ENCODE peak calls at places on chromosome 6, in ten cellular contexts. G is mammary epithelial cell, H is GM23338, K is K562, M is A549, R is mesendoderm, N is mesenchymal stem cell, F is IMR-90, L is H9, Y is GM12878. U is an unnamed sample.

GRCh38 chr6:125747589-125748533 is 1.6 kb upstream of the HEY2 start:
- DNase-seq in K (peak), F (no peak), L (peak), R (peak), M (no peak), G (peak), H (peak), N (peak), Y (no peak), U (peak)

GRCh38 chr6:143549630-143550268 is 38.2 kb upstream of the FUCA2 start:
- DNase-seq in M (no peak), F (no peak), R (no peak), Y (peak), L (no peak), G (peak), H (no peak), N (no peak), K (no peak), U (no peak)

GRCh38 chr6:166898910-166899309 is 57.4 kb downstream of the RNASET2 start:
- DNase-seq in F (no peak), R (no peak), G (no peak), L (no peak), H (no peak), K (no peak), N (no peak), M (no peak), Y (no peak), U (no peak)

GRCh38 chr6:165571721-165572132 is 91.3 kb downstream of the PDE10A start:
- DNase-seq in H (no peak), K (no peak), G (no peak), N (no peak), F (peak), Y (no peak), L (no peak), M (no peak), R (no peak), U (no peak)

GRCh38 chr6:74798302-74798701 is 407.6 kb downstream of the COL12A1 start:
- DNase-seq in M (no peak), L (no peak), G (no peak), R (no peak), N (no peak), H (no peak), Y (no peak), F (no peak), K (no peak), U (no peak)

GRCh38 chr6:6560909-6561308 is 27.6 kb upstream of the LY86 start:
- DNase-seq in M (no peak), R (peak), G (no peak), N (no peak), F (no peak), L (no peak), K (no peak), H (no peak), Y (no peak), U (no peak)

GRCh38 chr6:89818977-89819335 is 638 bp downstream of the MDN1 start:
- DNase-seq in L (no peak), R (peak), H (peak), K (peak), F (peak), G (peak), M (peak), N (peak), Y (no peak), U (no peak)

GRCh38 chr6:2630362-2630761 is 120.4 kb downstream of the MYLK4 start:
- DNase-seq in Y (no peak), N (peak), R (peak), L (no peak), H (no peak), G (peak), F (peak), K (peak), M (peak), U (no peak)

GRCh38 chr6:14130431-14131075 is 13.0 kb downstream of the CD83 start:
- DNase-seq in F (peak), K (no peak), M (no peak), R (no peak), L (no peak), N (no peak), H (no peak), G (peak), Y (no peak), U (no peak)

GRCh38 chr6:54491431-54491830 is 183.2 kb downstream of the TINAG start:
- DNase-seq in K (no peak), H (no peak), R (peak), G (peak), M (no peak), L (no peak), F (no peak), Y (no peak), N (no peak), U (no peak)

GRCh38 chr6:157853902-157854481 is 30.9 kb downstream of the SNX9 start:
- DNase-seq in K (no peak), L (no peak), M (no peak), Y (no peak), H (no peak), F (no peak), R (peak), G (no peak), N (no peak), U (no peak)

GRCh38 chr6:35094183-35094582 is 47.0 kb downstream of the TCP11 start:
- DNase-seq in K (no peak), G (no peak), L (no peak), N (peak), R (no peak), H (no peak), M (no peak), F (no peak), Y (no peak), U (no peak)

GRCh38 chr6:111220383-111221031 is 133.2 kb downstream of the SLC16A10 start:
- DNase-seq in H (no peak), K (no peak), Y (no peak), N (no peak), G (no peak), R (no peak), L (no peak), M (no peak), F (no peak), U (no peak)

GRCh38 chr6:43724914-43725642 is 37.5 kb upstream of the MRPS18A start:
- DNase-seq in F (peak), K (peak), R (no peak), H (no peak), N (peak), M (no peak), Y (peak), G (peak), L (no peak), U (no peak)

GRCh38 chr6:24974182-24975171 is 38.7 kb upstream of the RIPOR2 start:
- DNase-seq in G (peak), N (no peak), L (no peak), Y (no peak), F (no peak), H (no peak), M (no peak), R (no peak), K (no peak), U (no peak)

GRCh38 chr6:113018351-113019151 is 671.4 kb downstream of the RFPL4B start:
- DNase-seq in L (no peak), H (no peak), Y (no peak), G (peak), F (peak), M (no peak), R (no peak), N (peak), K (peak), U (no peak)

GRCh38 chr6:69866351-69867074 is at the start of gene COL19A1:
- DNase-seq in K (peak), G (no peak), F (no peak), R (peak), L (peak), N (peak), Y (peak), M (no peak), H (peak), U (peak)

GRCh38 chr6:168032383-168032760 is 34.9 kb downstream of the KIF25 start:
- DNase-seq in N (peak), M (no peak), G (peak), F (peak), H (no peak), K (no peak), L (no peak), R (peak), Y (no peak), U (no peak)

GRCh38 chr6:32604434-32604877 is 14.8 kb upstream of the HLA-DRB1 start:
- DNase-seq in F (no peak), H (no peak), G (peak), M (no peak), K (no peak), Y (peak), L (no peak), N (peak), R (no peak), U (no peak)

DNA sequence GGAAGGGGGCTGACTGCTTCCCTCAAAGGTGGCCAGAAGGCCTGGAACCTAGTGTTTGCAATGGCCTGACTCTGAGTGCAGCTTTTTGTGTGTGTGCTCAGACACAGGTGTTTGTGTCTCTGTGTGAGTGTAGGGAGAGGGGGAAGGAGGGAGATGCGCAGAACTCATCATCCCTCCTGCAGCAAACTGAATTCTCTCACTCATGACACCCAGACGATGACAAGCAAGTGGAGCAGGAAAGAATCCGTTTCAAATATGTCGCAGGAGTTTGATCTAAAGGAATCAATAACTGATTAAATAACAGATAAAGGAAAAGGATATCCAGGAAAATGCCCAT is 101.4 kb downstream of the TNFAIP3 start:
- DNase-seq in M (no peak), N (no peak), F (no peak), G (no peak), R (no peak), L (no peak), K (no peak), H (no peak), Y (no peak), U (no peak)
- H3K4me2 ChIP-seq in M (no peak), N (no peak), F (no peak), G (no peak), R (no peak), L (no peak), K (no peak), H (no peak), Y (no peak), U (no peak)

GRCh38 chr6:30571085-30572077 is at the start of gene ABCF1:
- DNase-seq in K (peak), F (peak), N (peak), H (peak), G (peak), L (peak), Y (peak), M (peak), R (peak), U (peak)

GRCh38 chr6:30570760-30571084 is 520 bp upstream of the ABCF1 start:
- DNase-seq in R (no peak), K (no peak), G (no peak), Y (no peak), H (no peak), M (no peak), N (no peak), F (no peak), L (peak), U (peak)

GRCh38 chr6:30572078-30572605 is 900 bp downstream of the ABCF1 start:
- DNase-seq in L (no peak), Y (no peak), G (peak), N (no peak), F (no peak), H (no peak), M (no peak), R (peak), K (no peak), U (no peak)

GRCh38 chr6:30568245-30568644 is 3.0 kb upstream of the ABCF1 start:
- DNase-seq in Y (no peak), L (no peak), K (peak), G (no peak), H (no peak), F (no peak), R (peak), M (no peak), N (no peak), U (no peak)

GRCh38 chr6:30570263-30570662 is 979 bp upstream of the ABCF1 start:
- DNase-seq in Y (no peak), N (no peak), R (peak), G (no peak), F (no peak), M (no peak), H (no peak), K (no peak), L (no peak), U (no peak)
- H3K4me2 ChIP-seq in Y (peak), N (no peak), R (no peak), G (peak), F (peak), M (peak), H (peak), K (peak), L (peak), U (peak)

DNA sequence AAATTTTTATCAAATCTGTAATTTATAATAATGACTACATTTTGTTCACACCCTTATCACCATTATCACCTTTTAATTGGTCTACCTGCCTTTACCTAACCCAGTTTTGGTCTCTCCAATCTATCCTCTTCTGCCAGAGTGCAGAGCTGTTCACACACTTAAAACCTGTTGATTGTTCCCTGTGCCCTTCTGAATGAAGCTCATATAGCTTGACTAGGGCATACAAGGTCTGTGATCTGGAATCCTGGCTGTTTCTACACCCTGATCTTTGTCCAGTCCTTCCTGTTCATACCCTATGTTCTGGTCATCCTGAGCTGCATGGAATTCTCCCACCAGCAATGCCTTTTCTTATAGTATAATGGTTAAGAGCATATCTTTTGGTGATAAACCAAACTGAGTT is 28.9 kb upstream of the SUMO4 start:
- DNase-seq in K (no peak), G (no peak), R (no peak), L (no peak), H (no peak), M (no peak), N (no peak), F (no peak), Y (no peak), U (no peak)
- H3K4me2 ChIP-seq in K (no peak), G (no peak), R (no peak), L (no peak), H (no peak), M (no peak), N (no peak), F (no peak), Y (no peak), U (no peak)

GRCh38 chr6:12148317-12148801 is 136.2 kb downstream of the HIVEP1 start:
- DNase-seq in M (peak), G (peak), R (no peak), K (no peak), F (peak), L (no peak), Y (no peak), H (no peak), N (peak), U (no peak)
- H3K4me2 ChIP-seq in M (peak), G (peak), R (no peak), K (no peak), F (peak), L (no peak), Y (no peak), H (no peak), N (no peak), U (peak)

GRCh38 chr6:53335224-53335994 is 13.3 kb downstream of the ELOVL5 start:
- DNase-seq in H (peak), G (peak), M (no peak), Y (peak), L (no peak), K (no peak), F (no peak), R (peak), N (no peak), U (no peak)
- H3K4me2 ChIP-seq in H (peak), G (no peak), M (no peak), Y (peak), L (peak), K (no peak), F (no peak), R (no peak), N (no peak), U (no peak)

DNA sequence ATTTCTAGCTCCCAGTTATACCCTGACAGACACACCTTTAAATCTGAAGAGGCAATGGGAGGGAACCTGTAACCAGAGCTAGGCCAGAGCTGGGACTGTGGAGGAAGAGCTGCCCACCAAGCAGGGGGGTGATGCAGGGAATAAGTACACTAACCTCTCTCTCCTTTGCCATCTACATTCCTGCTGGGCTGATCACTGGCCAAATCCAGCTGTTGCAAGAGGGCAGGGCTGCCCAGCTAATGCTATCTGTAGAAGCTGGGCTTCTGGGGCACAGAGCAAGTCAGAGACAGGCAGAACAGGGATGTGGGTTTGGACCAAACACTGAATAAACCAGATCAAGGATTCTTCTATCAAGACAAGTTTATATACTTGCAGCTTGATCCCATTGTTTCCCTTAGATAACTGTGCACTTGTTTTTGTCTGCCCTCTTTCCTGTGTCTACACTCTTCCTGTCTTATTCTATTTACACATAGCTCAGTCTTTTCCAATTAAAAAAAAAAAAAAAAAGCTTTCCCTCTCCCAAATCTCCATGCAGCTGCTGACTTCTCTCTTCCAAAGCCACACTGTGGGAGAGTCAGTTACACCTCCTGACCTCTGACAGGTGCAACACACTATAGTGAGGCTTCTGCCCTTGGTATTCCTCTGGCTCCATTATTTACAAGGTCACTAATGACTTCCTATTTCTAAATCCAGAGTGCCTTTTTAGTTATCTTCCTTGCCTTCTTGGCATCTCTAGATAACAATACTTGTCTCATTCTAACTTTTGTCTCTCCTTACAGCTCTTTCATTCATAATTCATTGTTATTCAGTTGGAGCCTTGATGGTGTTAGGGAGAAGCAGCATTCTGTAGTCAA is 43.7 kb downstream of the TRIM38 start:
- DNase-seq in N (no peak), F (no peak), K (no peak), M (no peak), H (no peak), Y (no peak), R (no peak), G (no peak), L (no peak), U (no peak)
- H3K4me2 ChIP-seq in N (no peak), F (no peak), K (no peak), M (no peak), H (no peak), Y (no peak), R (no peak), G (no peak), L (no peak), U (no peak)

GRCh38 chr6:15352229-15352628 is 106.4 kb downstream of the JARID2 start:
- DNase-seq in F (no peak), G (no peak), H (no peak), L (no peak), N (no peak), M (no peak), Y (no peak), K (no peak), R (no peak), U (no peak)

GRCh38 chr6:15348528-15348927 is 102.7 kb downstream of the JARID2 start:
- DNase-seq in Y (no peak), H (no peak), M (no peak), F (no peak), L (no peak), K (no peak), N (no peak), R (no peak), G (no peak), U (no peak)

GRCh38 chr6:15349379-15349778 is 103.5 kb downstream of the JARID2 start:
- DNase-seq in K (no peak), H (no peak), F (no peak), R (no peak), L (no peak), G (no peak), Y (no peak), M (no peak), N (no peak), U (no peak)

GRCh38 chr6:15351631-15352030 is 105.8 kb downstream of the JARID2 start:
- DNase-seq in Y (no peak), G (peak), M (peak), F (peak), R (peak), N (peak), L (no peak), H (no peak), K (no peak), U (no peak)

GRCh38 chr6:15350386-15351083 is 104.7 kb downstream of the JARID2 start:
- DNase-seq in Y (no peak), F (no peak), H (no peak), K (no peak), G (no peak), M (no peak), L (no peak), N (no peak), R (no peak), U (no peak)
- H3K4me2 ChIP-seq in Y (no peak), F (no peak), H (peak), K (no peak), G (no peak), M (no peak), L (no peak), N (no peak), R (no peak), U (no peak)

GRCh38 chr6:4489538-4489937 is 286.7 kb upstream of the CDYL start:
- DNase-seq in R (no peak), L (no peak), N (peak), M (no peak), G (no peak), H (no peak), F (no peak), K (no peak), Y (no peak), U (no peak)

GRCh38 chr6:4487538-4487937 is 288.7 kb upstream of the CDYL start:
- DNase-seq in M (peak), R (peak), N (no peak), K (no peak), H (no peak), Y (no peak), G (peak), F (no peak), L (peak), U (no peak)

GRCh38 chr6:4488389-4488788 is 287.8 kb upstream of the CDYL start:
- DNase-seq in M (no peak), L (no peak), N (no peak), G (no peak), K (no peak), R (no peak), H (peak), Y (no peak), F (no peak), U (no peak)

GRCh38 chr6:4496284-4496683 is 279.9 kb upstream of the CDYL start:
- DNase-seq in M (no peak), N (no peak), Y (no peak), H (no peak), R (no peak), K (no peak), G (peak), L (no peak), F (no peak), U (no peak)

GRCh38 chr6:4491501-4492260 is 284.5 kb upstream of the CDYL start:
- DNase-seq in R (no peak), H (no peak), F (peak), G (peak), L (no peak), M (no peak), Y (no peak), N (peak), K (no peak), U (no peak)
- H3K4me2 ChIP-seq in R (no peak), H (no peak), F (no peak), G (no peak), L (no peak), M (no peak), Y (no peak), N (no peak), K (no peak), U (no peak)

DNA sequence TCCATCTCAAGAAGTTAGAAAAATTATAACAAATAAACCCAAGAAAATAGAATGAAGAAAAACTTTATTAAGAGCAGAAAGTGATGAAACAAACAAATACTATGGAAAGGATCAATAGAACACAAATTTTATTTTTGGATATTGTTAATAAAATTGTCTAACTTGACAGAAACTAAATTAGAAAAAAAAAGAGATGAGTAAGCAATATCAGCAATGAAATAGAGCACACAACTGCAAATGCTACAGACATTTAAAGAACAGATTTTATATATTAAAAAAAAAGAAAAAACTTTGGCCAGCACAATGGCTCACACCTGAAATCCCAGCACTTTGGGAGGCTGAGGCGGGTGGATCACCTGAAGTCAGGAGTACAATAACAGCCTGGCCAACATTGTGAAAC is 628.0 kb downstream of the EPHA7 start:
- DNase-seq in R (no peak), Y (no peak), H (no peak), L (no peak), M (no peak), K (no peak), F (no peak), G (no peak), N (no peak), U (no peak)
- H3K4me2 ChIP-seq in R (no peak), Y (no peak), H (no peak), L (no peak), M (no peak), K (no peak), F (no peak), G (no peak), N (no peak), U (no peak)

U was measured in SK-N-SH.